ENCODE peak calls at places on chromosomes 2 and 18, in six cellular contexts. Z, Q, X, S, H and T are unnamed samples.

GRCh38 chr18:34801769-34802168 is 91.7 kb downstream of the DTNA start:
- DNase-seq in H (no peak), S (no peak), X (no peak), Q (no peak), Z (no peak), T (no peak)

GRCh38 chr2:241177526-241177925 is 11.0 kb upstream of the ANO7 start:
- DNase-seq in Q (no peak), Z (no peak), S (no peak), X (no peak), H (no peak), T (no peak)

GRCh38 chr18:27404855-27405254 is 219.7 kb upstream of the CHST9 start:
- DNase-seq in S (no peak), Z (no peak), H (no peak), X (no peak), Q (no peak), T (no peak)

GRCh38 chr2:74440005-74440377 is 1.7 kb downstream of the RTKN start:
- DNase-seq in X (no peak), S (no peak), Z (no peak), H (peak), Q (no peak), T (no peak)

GRCh38 chr2:241859436-241860183 is 916 bp upstream of the PDCD1 start:
- DNase-seq in Z (peak), Q (no peak), X (peak), S (peak), H (peak), T (peak)

GRCh38 chr18:45437399-45437798 is 177.9 kb upstream of the SLC14A2 start:
- DNase-seq in Q (no peak), X (no peak), H (no peak), Z (no peak), S (no peak), T (no peak)

GRCh38 chr2:98572676-98573075 is 35.6 kb downstream of the COA5 start:
- DNase-seq in Z (no peak), H (no peak), Q (no peak), S (no peak), X (no peak), T (no peak)

GRCh38 chr2:88834866-88835265 is 143.4 kb downstream of the RPIA start:
- DNase-seq in H (no peak), S (no peak), Q (no peak), X (no peak), Z (no peak), T (no peak)

GRCh38 chr18:3710712-3711269 is 260.8 kb downstream of the TGIF1 start:
- DNase-seq in X (no peak), Q (no peak), S (no peak), Z (no peak), H (peak), T (no peak)

GRCh38 chr2:98731709-98732349 is 897 bp upstream of the MGAT4A start:
- DNase-seq in X (no peak), Z (no peak), H (no peak), Q (no peak), S (no peak), T (peak)

GRCh38 chr2:28134262-28134812 is 243.8 kb downstream of the BABAM2 start:
- DNase-seq in H (peak), S (no peak), Q (no peak), X (no peak), Z (no peak), T (no peak)

GRCh38 chr18:73615506-73615905 is 532.1 kb downstream of the FBXO15 start:
- DNase-seq in H (no peak), Z (no peak), Q (no peak), X (no peak), S (no peak), T (no peak)

GRCh38 chr2:120712180-120712678 is 23.4 kb upstream of the GLI2 start:
- DNase-seq in X (peak), Z (no peak), Q (no peak), S (no peak), H (no peak), T (no peak)